ENCODE peak calls at places on chromosomes 16 and 17, in nine cellular contexts. G, J, L, O, V, T, F, Y and B are unnamed samples.

GRCh38 chr17:42459983-42460300 is 1.3 kb downstream of the ATP6V0A1 start:
- DNase-seq in G (no peak), V (no peak), L (no peak), T (peak), Y (peak), O (no peak), F (no peak), J (no peak), B (peak)

GRCh38 chr17:55224746-55225145 is 40.0 kb upstream of the HLF start:
- DNase-seq in F (no peak), J (no peak), L (no peak), T (no peak), O (no peak), Y (no peak), V (no peak), G (no peak), B (no peak)

GRCh38 chr17:10135539-10136257 is 62.7 kb downstream of the GAS7 start:
- DNase-seq in T (peak), L (no peak), Y (no peak), J (no peak), O (no peak), V (peak), G (no peak), F (peak), B (no peak)

GRCh38 chr16:558298-559020 is 1.7 kb upstream of the PRR35 start:
- DNase-seq in J (no peak), L (no peak), Y (no peak), T (no peak), G (no peak), V (no peak), F (no peak), O (no peak), B (no peak)

GRCh38 chr17:82059272-82060000 is 6.2 kb downstream of the DUS1L start:
- DNase-seq in O (no peak), L (no peak), G (no peak), T (no peak), Y (no peak), V (no peak), F (no peak), J (no peak), B (no peak)

GRCh38 chr17:77516902-77517301 is 376.1 kb downstream of the SEC14L1 start:
- DNase-seq in T (peak), G (no peak), V (no peak), Y (no peak), F (no peak), O (no peak), J (no peak), L (no peak), B (peak)

GRCh38 chr17:82963104-82963950 is 116.1 kb upstream of the METRNL start:
- DNase-seq in V (peak), Y (no peak), G (no peak), J (peak), F (peak), T (peak), L (peak), O (peak), B (peak)

GRCh38 chr16:30524575-30525571 is 1.5 kb downstream of the ZNF768 start:
- DNase-seq in Y (no peak), T (no peak), L (no peak), F (no peak), J (no peak), G (no peak), V (no peak), O (no peak), B (no peak)

GRCh38 chr16:87057291-87057881 is 259.8 kb downstream of the C16orf95 start:
- DNase-seq in J (no peak), G (no peak), L (no peak), T (peak), V (no peak), F (no peak), Y (no peak), O (no peak), B (no peak)

GRCh38 chr16:49959552-49960277 is 65.3 kb upstream of the CNEP1R1 start:
- DNase-seq in J (no peak), T (no peak), Y (no peak), O (no peak), F (no peak), G (no peak), L (no peak), V (no peak), B (no peak)

GRCh38 chr16:68642436-68643064 is 2.6 kb upstream of the CDH3 start:
- DNase-seq in G (no peak), J (no peak), O (no peak), Y (peak), V (peak), T (no peak), F (peak), L (peak), B (no peak)

GRCh38 chr17:8753976-8754440 is 4.3 kb downstream of the SPDYE4 start:
- DNase-seq in V (no peak), T (peak), O (no peak), L (no peak), G (no peak), Y (no peak), F (no peak), J (no peak), B (no peak)